ENCODE peak calls at places on chromosomes 7 and 10, in seven cellular contexts. F is astrocyte, B is kidney, T is gastrocnemius medialis, W is left ventricle myocardium inferior, V is heart left ventricle, C is neural progenitor cell. Y is an unnamed sample.

GRCh38 chr10:115744089-115744488 is 528.9 kb downstream of the GFRA1 start:
- DNase-seq in F (no peak), B (no peak), T (no peak), W (no peak), V (no peak), C (no peak), Y (no peak)

GRCh38 chr7:34900891-34901493 is 136.3 kb downstream of the DPY19L1 start:
- DNase-seq in F (no peak), B (no peak), T (no peak), W (peak; percentile 42), V (peak; percentile 70), C (peak; percentile 47), Y (no peak)

GRCh38 chr7:24510781-24511180 is 62.5 kb upstream of the PALS2 start:
- DNase-seq in F (no peak), B (no peak), T (no peak), W (no peak), V (no peak), C (no peak), Y (no peak)

GRCh38 chr7:141568227-141568626 is 17.0 kb downstream of the AGK start:
- DNase-seq in F (no peak), B (no peak), T (no peak), W (peak; percentile 28), V (peak; percentile 58), C (no peak), Y (no peak)

GRCh38 chr10:50309342-50309741 is 58.0 kb upstream of the ASAH2 start:
- DNase-seq in F (no peak), B (no peak), T (no peak), W (no peak), V (no peak), C (no peak), Y (no peak)

GRCh38 chr7:120475994-120476393 is 203.0 kb downstream of the KCND2 start:
- DNase-seq in F (no peak), B (no peak), T (no peak), W (no peak), V (no peak), C (no peak), Y (no peak)

GRCh38 chr7:78039791-78040776 is 241.5 kb downstream of the PHTF2 start:
- DNase-seq in F (no peak), B (peak; percentile 79), T (no peak), W (peak; percentile 19), V (peak; percentile 33), C (peak; percentile 70), Y (no peak)

GRCh38 chr7:105387621-105388372 is 924 bp downstream of the SRPK2 start:
- DNase-seq in F (peak; percentile 35), B (peak; percentile 85), T (peak; percentile 62), W (peak; percentile 67), V (peak; percentile 61), C (peak; percentile 81), Y (peak; percentile 34)

GRCh38 chr10:23581906-23582305 is 143.0 kb downstream of the OTUD1 start:
- DNase-seq in F (no peak), B (no peak), T (no peak), W (no peak), V (no peak), C (no peak), Y (no peak)

GRCh38 chr7:92888-93672 is 99.3 kb upstream of the FAM20C start:
- DNase-seq in F (no peak), B (no peak), T (no peak), W (no peak), V (no peak), C (no peak), Y (no peak)

DNA sequence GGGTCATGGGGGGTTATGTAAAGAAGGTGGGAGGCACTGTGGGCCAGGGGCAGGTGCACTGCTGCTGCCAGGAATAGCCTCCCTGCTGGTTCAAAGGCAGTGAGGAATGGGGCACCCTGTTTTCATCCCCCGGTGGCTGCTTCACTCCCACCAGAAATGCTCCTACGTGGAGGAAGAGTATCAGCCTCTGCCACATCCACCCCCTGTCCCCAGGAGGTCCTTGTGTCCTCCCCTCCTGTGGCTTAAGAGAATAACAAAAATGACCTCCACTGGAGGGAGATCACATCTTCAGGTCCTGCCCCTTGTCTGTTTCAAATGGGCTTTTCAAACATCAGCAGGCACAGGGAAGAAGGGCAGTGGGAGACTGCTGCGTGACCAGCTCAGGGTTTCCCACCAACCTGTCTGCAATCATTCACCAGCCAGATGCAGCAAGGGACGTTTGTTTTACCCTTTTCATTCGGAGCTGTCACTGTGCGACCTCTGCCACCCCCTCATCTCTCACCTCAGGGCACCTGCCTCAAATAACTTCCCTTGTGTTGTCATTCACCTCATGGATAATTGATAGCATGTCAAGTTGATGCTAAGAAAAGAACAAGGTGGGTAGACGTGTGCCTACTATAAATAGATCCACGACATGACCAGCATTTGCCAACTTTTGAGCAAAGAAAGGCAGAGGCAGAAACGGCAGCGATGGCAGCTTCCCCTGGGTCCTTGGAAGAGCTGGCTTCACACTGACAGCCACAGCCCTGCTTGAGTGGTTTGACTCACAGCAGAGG is 92.5 kb downstream of the DGKI start:
- DNase-seq in F (peak; percentile 27), B (no peak), T (no peak), W (no peak), V (peak; percentile 32), C (peak; percentile 33), Y (peak; percentile 12)
- H3K27ac ChIP-seq in F (no peak overlapping the region), B (no peak overlapping the region), T (no peak overlapping the region), W (no peak overlapping the region), V (no peak overlapping the region), C (no peak overlapping the region), Y (no peak overlapping the region)

GRCh38 chr7:150335774-150336112 is 5.7 kb downstream of the RARRES2 start:
- DNase-seq in F (no peak), B (no peak), T (no peak), W (no peak), V (no peak), C (no peak), Y (no peak)
- H3K27ac ChIP-seq in F (no peak overlapping the region), B (no peak overlapping the region), T (no peak overlapping the region), W (no peak overlapping the region), V (no peak overlapping the region), C (no peak overlapping the region), Y (no peak overlapping the region)

DNA sequence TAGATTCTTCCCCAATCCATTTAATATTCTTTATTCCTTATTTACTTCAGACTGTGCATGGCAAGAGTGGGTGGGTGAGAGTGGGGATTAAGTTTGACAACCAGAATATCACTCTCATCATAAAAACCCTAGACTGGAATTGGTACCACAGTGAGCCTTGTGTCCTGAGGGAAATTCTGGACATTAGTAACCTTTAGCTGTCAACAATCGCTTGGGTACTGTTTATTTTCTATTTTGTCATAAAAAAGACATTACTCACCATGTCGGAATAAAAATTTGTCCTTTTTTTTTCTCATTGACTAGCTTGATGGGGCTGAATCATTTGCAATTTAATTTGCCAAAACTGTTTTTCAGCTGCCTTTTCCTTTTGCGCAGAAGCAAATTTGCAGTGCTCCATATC is 176.1 kb upstream of the SEMA3C start:
- DNase-seq in F (no peak), B (no peak), T (no peak), W (no peak), V (no peak), C (no peak), Y (no peak)
- H3K27ac ChIP-seq in F (no peak overlapping the region), B (no peak overlapping the region), T (no peak overlapping the region), W (no peak overlapping the region), V (no peak overlapping the region), C (no peak overlapping the region), Y (no peak overlapping the region)

DNA sequence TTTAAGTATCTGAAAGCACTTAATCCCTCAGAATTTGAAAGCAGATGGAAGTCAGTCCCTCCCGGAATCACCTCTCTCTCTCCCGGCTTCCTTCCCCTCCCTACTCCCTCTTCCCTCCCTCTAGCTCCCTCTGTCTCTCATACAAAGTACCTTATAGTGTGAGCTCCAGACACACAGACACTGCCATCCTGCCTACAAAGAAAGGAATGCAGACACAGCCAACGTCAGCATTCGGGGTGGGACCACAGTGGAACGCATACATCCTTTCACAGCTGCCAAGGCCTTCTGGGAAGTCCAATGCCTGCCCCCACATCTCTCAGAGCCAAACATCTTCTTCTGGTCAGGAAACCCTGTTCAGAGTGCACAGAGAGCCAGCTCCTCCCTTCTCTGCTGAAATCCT is 9.3 kb downstream of the NOD1 start:
- DNase-seq in F (peak; percentile 100), B (no peak), T (no peak), W (peak; percentile 77), V (peak; percentile 84), C (peak; percentile 85), Y (peak; percentile 100)
- H3K27ac ChIP-seq in F (peak overlapping the region; percentile 88), B (peak overlapping the region; percentile 53), T (peak overlapping the region; percentile 65), W (peak overlapping the region; percentile 98), V (peak overlapping the region; percentile 72), C (no peak overlapping the region), Y (peak overlapping the region; percentile 89)

GRCh38 chr10:33706191-33706590 is 371.7 kb upstream of the NRP1 start:
- DNase-seq in F (peak; percentile 95), B (no peak), T (peak; percentile 33), W (no peak), V (peak; percentile 42), C (no peak), Y (peak; percentile 96)

GRCh38 chr10:33703897-33704825 is 369.7 kb upstream of the NRP1 start:
- DNase-seq in F (peak; percentile 73), B (no peak), T (no peak), W (no peak), V (no peak), C (peak; percentile 8), Y (peak; percentile 79)

DNA sequence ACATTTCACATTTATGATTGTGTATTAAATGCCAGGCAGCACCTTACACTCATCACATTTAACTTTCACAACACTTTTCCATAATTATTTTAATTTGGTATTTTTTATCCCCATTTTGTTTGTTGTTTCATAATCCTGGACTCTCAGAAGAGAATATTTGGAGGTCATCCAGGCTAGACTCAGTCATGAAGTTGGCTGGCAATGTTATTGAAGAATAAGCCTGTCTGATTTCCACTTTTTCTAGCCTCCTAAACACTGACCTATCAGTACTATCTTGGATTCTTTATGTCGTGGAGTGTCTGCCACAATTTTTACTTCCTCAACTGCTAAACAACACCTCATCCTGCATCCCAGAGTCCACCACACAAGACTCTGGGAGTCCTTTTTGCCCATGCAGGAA is 372.3 kb upstream of the NRP1 start:
- DNase-seq in F (peak; percentile 37), B (no peak), T (no peak), W (no peak), V (no peak), C (no peak), Y (peak; percentile 38)
- H3K27ac ChIP-seq in F (peak overlapping the region; percentile 25), B (no peak overlapping the region), T (no peak overlapping the region), W (peak overlapping the region; percentile 32), V (no peak overlapping the region), C (no peak overlapping the region), Y (no peak overlapping the region)